ENCODE peak calls at places on chromosomes 16 and 17, in nine cellular contexts. M is heart left ventricle, Z is A549, Y is sigmoid colon, S is IMR-90, W is HCT116, D is right lobe of liver, O is adrenal gland, Q is GM12878. F is an unnamed sample.

GRCh38 chr17:46071796-46072195 is 72.7 kb downstream of the STH start:
- DNase-seq in M (no peak), Z (no peak), Y (no peak), S (no peak), W (no peak), D (no peak), O (no peak), Q (no peak), F (no peak)

GRCh38 chr17:60720763-60721531 is 43.3 kb downstream of the BCAS3 start:
- DNase-seq in M (no peak), Z (peak), Y (no peak), S (peak), W (peak), D (no peak), O (no peak), Q (peak), F (no peak)

GRCh38 chr16:57123969-57124674 is 31.7 kb downstream of the CPNE2 start:
- DNase-seq in M (no peak), Z (no peak), Y (no peak), S (no peak), W (no peak), D (no peak), O (no peak), Q (no peak), F (no peak)

GRCh38 chr17:60087882-60088669 is 9.4 kb upstream of the HEATR6 start:
- DNase-seq in M (no peak), Z (peak), Y (no peak), S (no peak), W (no peak), D (no peak), O (peak), Q (no peak), F (no peak)

GRCh38 chr17:43399839-43400328 is 1.1 kb downstream of the ARL4D start:
- DNase-seq in M (no peak), Z (no peak), Y (peak), S (no peak), W (no peak), D (peak), O (no peak), Q (no peak), F (no peak)

GRCh38 chr17:19470529-19471261 is 59.7 kb downstream of the RNF112 start:
- DNase-seq in M (no peak), Z (no peak), Y (peak), S (peak), W (no peak), D (no peak), O (no peak), Q (no peak), F (peak)

GRCh38 chr16:85612801-85613608 is at the start of gene GSE1:
- DNase-seq in M (peak), Z (peak), Y (peak), S (peak), W (peak), D (peak), O (peak), Q (peak), F (peak)

GRCh38 chr17:53948323-53948722 is 125.6 kb downstream of the KIF2B start:
- DNase-seq in M (no peak), Z (no peak), Y (no peak), S (no peak), W (no peak), D (no peak), O (no peak), Q (no peak), F (no peak)

GRCh38 chr17:64152428-64153125 is 22.6 kb upstream of the ERN1 start:
- DNase-seq in M (no peak), Z (no peak), Y (no peak), S (no peak), W (no peak), D (no peak), O (peak), Q (no peak), F (no peak)

GRCh38 chr17:77494664-77495435 is 354.1 kb downstream of the SEC14L1 start:
- DNase-seq in M (peak), Z (peak), Y (peak), S (peak), W (peak), D (peak), O (peak), Q (no peak), F (peak)

GRCh38 chr17:44900894-44901293 is 1.6 kb upstream of the EFTUD2 start:
- DNase-seq in M (no peak), Z (no peak), Y (peak), S (peak), W (no peak), D (no peak), O (peak), Q (no peak), F (no peak)

GRCh38 chr17:37791434-37791833 is 46.6 kb upstream of the HNF1B start:
- DNase-seq in M (no peak), Z (peak), Y (no peak), S (peak), W (no peak), D (no peak), O (no peak), Q (no peak), F (peak)

GRCh38 chr16:85451646-85452363 is 161.3 kb upstream of the GSE1 start:
- DNase-seq in M (no peak), Z (no peak), Y (no peak), S (no peak), W (no peak), D (no peak), O (no peak), Q (no peak), F (no peak)

GRCh38 chr17:29251969-29252866 is 5.6 kb downstream of the CRYBA1 start:
- DNase-seq in M (no peak), Z (peak), Y (no peak), S (peak), W (no peak), D (no peak), O (no peak), Q (no peak), F (no peak)

GRCh38 chr16:68426355-68426652 is 22.0 kb downstream of the SMPD3 start:
- DNase-seq in M (no peak), Z (no peak), Y (no peak), S (no peak), W (no peak), D (no peak), O (peak), Q (no peak), F (no peak)

GRCh38 chr16:58753711-58754134 is 19.6 kb upstream of the GOT2 start:
- DNase-seq in M (no peak), Z (no peak), Y (no peak), S (no peak), W (no peak), D (no peak), O (no peak), Q (no peak), F (no peak)

GRCh38 chr17:80859004-80859941 is 132.4 kb upstream of the CHMP6 start:
- DNase-seq in M (peak), Z (no peak), Y (peak), S (peak), W (no peak), D (peak), O (peak), Q (no peak), F (no peak)

GRCh38 chr17:45431531-45432404 is 902 bp downstream of the ARHGAP27 start:
- DNase-seq in M (peak), Z (peak), Y (no peak), S (peak), W (peak), D (peak), O (peak), Q (no peak), F (peak)

GRCh38 chr17:29129731-29130130 is 50.5 kb downstream of the MYO18A start:
- DNase-seq in M (no peak), Z (no peak), Y (no peak), S (no peak), W (no peak), D (no peak), O (no peak), Q (no peak), F (no peak)

GRCh38 chr16:54173489-54173888 is 113.1 kb downstream of the IRX3 start:
- DNase-seq in M (no peak), Z (no peak), Y (no peak), S (no peak), W (no peak), D (no peak), O (no peak), Q (no peak), F (no peak)

GRCh38 chr16:75632857-75633256 is 9.8 kb upstream of the ADAT1 start:
- DNase-seq in M (no peak), Z (no peak), Y (no peak), S (no peak), W (no peak), D (no peak), O (no peak), Q (no peak), F (no peak)

GRCh38 chr17:5563451-5563850 is 20.9 kb downstream of the NLRP1 start:
- DNase-seq in M (no peak), Z (no peak), Y (no peak), S (peak), W (no peak), D (no peak), O (no peak), Q (no peak), F (no peak)

GRCh38 chr17:29037739-29038465 is 5.0 kb upstream of the PIPOX start:
- DNase-seq in M (no peak), Z (no peak), Y (no peak), S (no peak), W (no peak), D (no peak), O (no peak), Q (no peak), F (no peak)

GRCh38 chr17:1744551-1745512 is 2.2 kb downstream of the SERPINF2 start:
- DNase-seq in M (no peak), Z (no peak), Y (no peak), S (no peak), W (no peak), D (peak), O (no peak), Q (no peak), F (no peak)

GRCh38 chr17:66676421-66676820 is 158.5 kb upstream of the CACNG5 start:
- DNase-seq in M (no peak), Z (peak), Y (no peak), S (no peak), W (peak), D (no peak), O (no peak), Q (no peak), F (peak)

GRCh38 chr17:40854175-40854814 is 12.7 kb downstream of the KRT12 start:
- DNase-seq in M (no peak), Z (peak), Y (no peak), S (peak), W (peak), D (no peak), O (no peak), Q (no peak), F (no peak)

GRCh38 chr17:47159315-47159714 is 29.8 kb downstream of the CDC27 start:
- DNase-seq in M (no peak), Z (no peak), Y (no peak), S (no peak), W (no peak), D (no peak), O (no peak), Q (no peak), F (no peak)

GRCh38 chr17:39193346-39193745 is 4.1 kb downstream of the CACNB1 start:
- DNase-seq in M (no peak), Z (no peak), Y (no peak), S (no peak), W (no peak), D (no peak), O (no peak), Q (no peak), F (no peak)

GRCh38 chr17:39192901-39193300 is 4.6 kb downstream of the CACNB1 start:
- DNase-seq in M (no peak), Z (no peak), Y (no peak), S (no peak), W (no peak), D (no peak), O (no peak), Q (no peak), F (no peak)

GRCh38 chr17:39194985-39195524 is 2.4 kb downstream of the CACNB1 start:
- DNase-seq in M (no peak), Z (no peak), Y (no peak), S (no peak), W (no peak), D (no peak), O (no peak), Q (no peak), F (no peak)

GRCh38 chr17:39195568-39196160 is 1.8 kb downstream of the CACNB1 start:
- DNase-seq in M (no peak), Z (no peak), Y (no peak), S (no peak), W (no peak), D (no peak), O (no peak), Q (no peak), F (no peak)

GRCh38 chr17:39194089-39194984 is 3.1 kb downstream of the CACNB1 start:
- DNase-seq in M (peak), Z (peak), Y (peak), S (peak), W (no peak), D (no peak), O (peak), Q (no peak), F (no peak)
- TF ChIP-seq CTCF in M (peak), Z (peak), Y (peak), S (peak), W (peak), D (peak), O (peak), Q (no peak), F (peak)

GRCh38 chr17:7014261-7014994 is 2.0 kb downstream of the RNASEK start:
- DNase-seq in M (peak), Z (peak), Y (peak), S (peak), W (peak), D (peak), O (peak), Q (peak), F (peak)
- TF ChIP-seq POLR2A in M (peak), Z (peak), Y (peak), S (peak), W (peak), D (peak), O (peak), Q (peak), F (peak)

GRCh38 chr17:7218774-7219173 is 862 bp downstream of the DLG4 start:
- DNase-seq in M (no peak), Z (no peak), Y (no peak), S (no peak), W (no peak), D (no peak), O (peak), Q (no peak), F (no peak)
- H3K27ac ChIP-seq in M (no peak), Z (peak), Y (peak), S (no peak), W (peak), D (no peak), O (no peak), Q (no peak), F (no peak)

DNA sequence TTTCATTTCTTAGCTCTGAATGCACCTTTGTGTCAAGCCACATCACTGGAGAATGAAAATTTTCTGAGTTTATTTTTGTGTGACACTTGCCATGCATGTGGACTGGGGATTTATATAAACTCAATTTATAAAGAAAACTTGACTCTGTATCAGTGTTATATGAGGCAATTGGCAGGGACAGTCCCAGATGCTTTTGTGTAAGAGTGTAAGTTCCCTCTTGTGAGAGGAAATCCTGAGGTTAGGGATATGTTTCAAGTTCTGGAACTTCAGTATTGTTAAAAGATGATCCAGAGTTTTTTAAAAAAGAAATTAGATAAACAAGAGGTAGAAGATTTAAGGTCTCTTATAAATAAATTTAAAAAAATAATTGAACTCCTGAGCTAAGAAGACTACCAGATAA is 10.9 kb upstream of the CCL8 start:
- DNase-seq in M (no peak), Z (no peak), Y (no peak), S (no peak), W (no peak), D (no peak), O (no peak), Q (no peak), F (no peak)
- TF ChIP-seq CTCF in M (no peak), Z (no peak), Y (no peak), S (no peak), W (no peak), D (no peak), O (no peak), Q (no peak), F (no peak)

GRCh38 chr16:11750056-11750455 is 7.4 kb upstream of the TXNDC11 start:
- DNase-seq in M (no peak), Z (no peak), Y (no peak), S (no peak), W (no peak), D (no peak), O (no peak), Q (no peak), F (no peak)
- TF ChIP-seq POLR2A in M (no peak), Z (no peak), Y (no peak), S (no peak), W (no peak), D (no peak), O (no peak), Q (no peak), F (no peak)

GRCh38 chr17:10119203-10120112 is 78.9 kb downstream of the GAS7 start:
- DNase-seq in M (peak), Z (no peak), Y (peak), S (no peak), W (peak), D (no peak), O (peak), Q (peak), F (no peak)
- H3K27ac ChIP-seq in M (peak), Z (no peak), Y (peak), S (no peak), W (peak), D (no peak), O (no peak), Q (no peak), F (peak)

GRCh38 chr16:3112881-3113574 is 642 bp downstream of the ZNF205 start:
- DNase-seq in M (no peak), Z (no peak), Y (peak), S (peak), W (no peak), D (no peak), O (no peak), Q (no peak), F (no peak)

GRCh38 chr16:3115561-3115960 is 3.2 kb downstream of the ZNF205 start:
- DNase-seq in M (no peak), Z (no peak), Y (no peak), S (no peak), W (no peak), D (no peak), O (no peak), Q (no peak), F (no peak)

GRCh38 chr16:3113765-3114479 is 1.5 kb downstream of the ZNF205 start:
- DNase-seq in M (no peak), Z (no peak), Y (no peak), S (peak), W (no peak), D (no peak), O (no peak), Q (no peak), F (no peak)

GRCh38 chr16:3115011-3115410 is 2.6 kb downstream of the ZNF205 start:
- DNase-seq in M (no peak), Z (no peak), Y (no peak), S (no peak), W (no peak), D (no peak), O (peak), Q (no peak), F (no peak)

GRCh38 chr16:3112058-3112880 is at the start of gene ZNF205:
- DNase-seq in M (peak), Z (peak), Y (peak), S (peak), W (no peak), D (peak), O (peak), Q (no peak), F (peak)
- TF ChIP-seq CTCF in M (no peak), Z (no peak), Y (no peak), S (no peak), W (no peak), D (no peak), O (no peak), Q (no peak), F (no peak)

GRCh38 chr17:75096082-75096625 is 8.4 kb downstream of the SLC16A5 start:
- DNase-seq in M (peak), Z (peak), Y (no peak), S (peak), W (peak), D (peak), O (peak), Q (no peak), F (peak)
- TF ChIP-seq POLR2A in M (peak), Z (no peak), Y (no peak), S (no peak), W (no peak), D (no peak), O (no peak), Q (no peak), F (peak)